ENCODE peak calls at places on chromosome X, in five cellular contexts. W is GM23248, L is hepatocyte, G is GM23338, I is HCT116. F is an unnamed sample.
A peak's percentile ranks its signal among the peaks of the same experiment; 100 is the strongest.

GRCh38 chrX:102835504-102836146 is 101.4 kb upstream of the RAB40AL start:
- DNase-seq in W (peak; percentile 52), L (peak; percentile 19), G (peak; percentile 48), I (no peak), F (peak; percentile 19)

GRCh38 chrX:1754077-1754476 is 139.2 kb downstream of the ASMT start:
- DNase-seq in W (peak; percentile 17), L (no peak), G (no peak), I (no peak), F (no peak)

GRCh38 chrX:15863944-15864491 is 9.4 kb upstream of the AP1S2 start:
- DNase-seq in W (no peak), L (no peak), G (no peak), I (no peak), F (no peak)

GRCh38 chrX:15744181-15744867 is 6.3 kb downstream of the CA5B start:
- DNase-seq in W (no peak), L (peak; percentile 20), G (no peak), I (no peak), F (no peak)

GRCh38 chrX:107440187-107440586 is 9.3 kb upstream of the FRMPD3 start:
- DNase-seq in W (no peak), L (no peak), G (no peak), I (no peak), F (no peak)

GRCh38 chrX:73562986-73563739 is at the start of gene CHIC1:
- DNase-seq in W (peak; percentile 74), L (peak; percentile 74), G (peak; percentile 76), I (no peak), F (peak; percentile 83)

GRCh38 chrX:109409181-109409580 is 72.7 kb downstream of the GUCY2F start:
- DNase-seq in W (no peak), L (no peak), G (no peak), I (no peak), F (no peak)

GRCh38 chrX:134460005-134460860 is at the start of gene HPRT1:
- DNase-seq in W (peak; percentile 87), L (peak; percentile 88), G (peak; percentile 75), I (peak; percentile 38), F (peak; percentile 90)

GRCh38 chrX:68139791-68140190 is 293.5 kb downstream of the OPHN1 start:
- DNase-seq in W (peak; percentile 47), L (no peak), G (no peak), I (no peak), F (no peak)

GRCh38 chrX:114959729-114960128 is 57.7 kb downstream of the IL13RA2 start:
- DNase-seq in W (peak; percentile 38), L (peak; percentile 19), G (peak; percentile 32), I (no peak), F (peak; percentile 9)

GRCh38 chrX:139720136-139720535 is 12.2 kb upstream of the MCF2 start:
- DNase-seq in W (peak; percentile 1), L (no peak), G (peak; percentile 59), I (no peak), F (peak; percentile 53)

GRCh38 chrX:131907488-131908314 is 115.4 kb upstream of the STK26 start:
- DNase-seq in W (no peak), L (no peak), G (no peak), I (no peak), F (peak; percentile 4)

GRCh38 chrX:72349190-72349589 is 43.5 kb upstream of the CITED1 start:
- DNase-seq in W (no peak), L (no peak), G (no peak), I (no peak), F (no peak)

GRCh38 chrX:31170792-31171191 is 99.0 kb upstream of the FTHL17 start:
- DNase-seq in W (no peak), L (no peak), G (no peak), I (no peak), F (no peak)

GRCh38 chrX:1932231-1932630 is 317.4 kb downstream of the ASMT start:
- DNase-seq in W (peak; percentile 26), L (no peak), G (no peak), I (no peak), F (no peak)

GRCh38 chrX:114924423-114924822 is 93.0 kb downstream of the IL13RA2 start:
- DNase-seq in W (peak; percentile 20), L (no peak), G (no peak), I (no peak), F (no peak)

GRCh38 chrX:45322382-45322781 is 121.7 kb upstream of the DIPK2B start:
- DNase-seq in W (peak; percentile 81), L (peak; percentile 64), G (peak; percentile 61), I (peak; percentile 51), F (peak; percentile 34)

GRCh38 chrX:130851569-130851968 is 51.4 kb downstream of the ENOX2 start:
- DNase-seq in W (no peak), L (no peak), G (no peak), I (no peak), F (no peak)

GRCh38 chrX:80014141-80014940 is at the start of gene TBX22:
- DNase-seq in W (no peak), L (no peak), G (peak; percentile 53), I (no peak), F (no peak)

GRCh38 chrX:70504772-70505450 is 60.3 kb downstream of the DLG3 start:
- DNase-seq in W (no peak), L (no peak), G (no peak), I (no peak), F (no peak)

GRCh38 chrX:28205126-28205525 is 223.9 kb upstream of the DCAF8L1 start:
- DNase-seq in W (no peak), L (no peak), G (no peak), I (no peak), F (no peak)

GRCh38 chrX:16039834-16040233 is 83.5 kb upstream of the GRPR start:
- DNase-seq in W (no peak), L (no peak), G (no peak), I (no peak), F (no peak)

GRCh38 chrX:106263817-106264216 is 95.7 kb downstream of the PWWP3B start:
- DNase-seq in W (no peak), L (no peak), G (no peak), I (no peak), F (no peak)

GRCh38 chrX:18468599-18468998 is 43.2 kb downstream of the CDKL5 start:
- DNase-seq in W (no peak), L (no peak), G (no peak), I (no peak), F (no peak)

DNA sequence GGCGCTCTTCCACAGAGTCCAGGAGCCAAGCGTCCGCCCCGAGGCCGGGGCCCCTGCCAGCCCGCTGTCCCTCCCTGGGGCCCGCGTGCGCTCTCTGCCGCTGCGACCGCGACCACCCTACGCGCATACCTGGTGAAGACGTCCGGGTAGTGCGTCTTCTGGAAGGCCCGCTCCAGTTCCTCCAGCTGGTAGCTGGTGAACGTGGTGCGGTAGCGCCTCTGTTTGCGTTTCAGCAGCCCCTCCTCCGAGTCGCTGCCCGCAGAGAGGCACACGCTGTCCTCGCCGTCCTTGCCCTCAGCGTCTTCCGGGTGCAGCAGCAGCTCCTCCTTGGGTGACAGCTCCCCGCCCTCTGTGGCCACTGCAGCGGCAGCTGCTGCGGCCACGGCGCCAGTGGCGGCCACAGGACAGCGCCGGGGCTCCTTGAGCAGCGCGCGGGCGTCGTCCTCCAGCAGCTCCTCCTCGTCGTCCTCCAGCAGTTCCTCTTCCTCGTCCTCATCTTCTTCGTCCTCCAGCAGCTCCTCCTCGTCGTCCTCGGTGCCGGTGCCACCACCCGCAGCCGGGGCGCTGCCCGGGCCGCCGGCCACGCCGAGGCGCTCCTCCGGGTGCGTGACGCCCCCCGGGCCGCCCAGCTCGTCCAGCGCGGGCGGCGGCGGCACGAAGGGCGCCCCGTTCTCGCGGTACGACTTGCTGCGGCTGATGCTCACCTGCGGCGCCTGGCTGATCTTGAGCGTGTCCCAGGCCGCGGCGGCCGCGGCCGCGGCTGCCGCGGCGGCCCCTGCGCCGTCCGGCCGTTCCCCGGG is 2.8 kb downstream of the ARX start:
- DNase-seq in W (peak; percentile 19), L (no peak), G (no peak), I (no peak), F (peak; percentile 63)
- TF ChIP-seq EZH2 in W (no peak), L (no peak), G (peak; percentile 65), I (no peak), F (no peak)

DNA sequence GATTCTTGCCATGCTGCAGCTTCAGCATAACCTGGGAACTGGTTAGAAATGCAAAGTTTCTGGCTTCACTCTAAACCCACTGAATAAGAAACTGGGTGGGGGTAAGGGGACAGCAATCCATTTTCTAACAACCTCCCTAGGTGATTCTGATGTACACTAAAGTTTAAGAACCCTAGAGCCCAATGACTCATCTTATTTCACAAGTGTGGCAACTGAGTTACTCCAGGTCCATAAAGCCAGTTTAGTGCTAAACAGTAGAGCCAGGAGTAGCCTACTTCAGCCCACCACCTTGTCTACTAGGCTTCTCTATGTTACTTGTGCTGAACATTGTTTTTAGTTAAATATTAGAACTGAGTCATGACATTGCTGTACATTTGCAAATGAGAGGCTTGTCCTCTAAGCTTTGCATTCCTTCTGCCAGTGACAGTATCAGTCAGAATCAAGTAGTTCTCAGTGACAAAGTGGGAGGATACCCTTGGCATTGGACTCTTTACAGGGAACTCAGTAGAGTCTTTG is 517.9 kb downstream of the RPA4 start:
- DNase-seq in W (peak; percentile 17), L (no peak), G (no peak), I (no peak), F (no peak)
- H3K4me2 ChIP-seq in W (no peak overlapping the region), L (peak overlapping the region; percentile 11), G (no peak overlapping the region), I (no peak overlapping the region), F (no peak overlapping the region)

GRCh38 chrX:64739792-64740378 is 236.4 kb downstream of the ZC4H2 start:
- DNase-seq in W (no peak), L (peak; percentile 15), G (no peak), I (no peak), F (no peak)
- TF ChIP-seq EZH2phosphoT487 in W (no peak), L (no peak), G (no peak), I (no peak), F (no peak)

GRCh38 chrX:69503835-69504625 is at the start of gene NALF2:
- DNase-seq in W (peak; percentile 60), L (peak; percentile 79), G (peak; percentile 80), I (peak; percentile 37), F (peak; percentile 90)
- TF ChIP-seq EZH2 in W (no peak), L (no peak), G (no peak), I (no peak), F (no peak)

DNA sequence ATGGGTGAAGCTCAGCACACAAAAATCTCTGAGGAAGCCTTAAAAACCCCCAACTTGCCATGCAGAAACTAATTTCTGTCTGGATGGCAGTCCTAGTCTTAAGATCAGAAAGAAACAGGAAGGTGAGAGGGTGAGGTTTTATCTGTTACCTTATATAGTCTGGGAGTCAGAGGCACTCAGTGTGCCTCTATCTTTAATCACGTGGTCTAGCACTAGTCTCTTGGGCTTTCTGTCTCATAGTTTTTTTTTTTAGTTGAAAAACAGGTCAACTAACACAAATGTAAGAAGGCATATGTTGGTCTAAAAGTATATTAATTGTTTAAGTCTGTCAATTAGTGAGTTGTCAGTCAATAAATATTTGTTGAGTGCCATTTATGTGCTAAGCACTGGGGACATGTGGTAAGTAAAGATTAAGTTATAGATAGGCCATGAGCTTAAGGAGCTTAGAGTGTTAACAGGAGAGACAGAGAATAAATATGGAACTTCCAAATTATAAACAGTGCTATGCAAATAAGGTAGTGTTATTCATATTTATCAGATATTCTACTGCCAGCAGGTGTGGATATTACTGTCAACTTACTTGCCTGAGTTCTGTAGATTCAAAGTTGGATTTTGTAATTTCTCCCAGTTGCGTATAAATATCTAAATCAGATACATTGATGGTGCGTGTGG is 6.9 kb downstream of the CYBB start:
- DNase-seq in W (no peak), L (no peak), G (no peak), I (no peak), F (no peak)
- H3K4me2 ChIP-seq in W (no peak overlapping the region), L (no peak overlapping the region), G (no peak overlapping the region), I (no peak overlapping the region), F (no peak overlapping the region)

GRCh38 chrX:53196678-53197077 is 28.3 kb downstream of the KDM5C start:
- DNase-seq in W (no peak), L (no peak), G (no peak), I (no peak), F (no peak)
- TF ChIP-seq EZH2phosphoT487 in W (no peak), L (no peak), G (no peak), I (no peak), F (no peak)

F was measured in neural progenitor cell.